ENCODE peak calls at places on chromosomes 3 and 15, in eight cellular contexts. F is PC-3, A is mammary epithelial cell, X is stomach, H is A549, K is heart left ventricle, V is astrocyte, C is mucosa of descending colon. U is an unnamed sample. For H3K9me3 and H3K4me1, the result is how much of the 10 kb centered on the place peaks cover.

GRCh38 chr3:149555941-149556340 is 81.4 kb downstream of the TM4SF4 start:
- DNase-seq in F (no peak), A (no peak), X (no peak), H (no peak), K (peak), V (peak), C (no peak), U (no peak)

GRCh38 chr15:29126821-29127461 is 142.7 kb downstream of the NSMCE3 start:
- DNase-seq in F (no peak), A (no peak), X (no peak), H (peak), K (no peak), V (no peak), C (peak), U (peak)

GRCh38 chr3:168051579-168052183 is 44.0 kb downstream of the GOLIM4 start:
- DNase-seq in F (no peak), A (no peak), X (no peak), H (no peak), K (no peak), V (peak), C (no peak), U (no peak)

GRCh38 chr3:10349801-10350200 is 28.9 kb upstream of the SEC13 start:
- DNase-seq in F (no peak), A (no peak), X (no peak), H (no peak), K (no peak), V (no peak), C (no peak), U (no peak)

GRCh38 chr3:186930143-186930638 is at the start of gene ST6GAL1:
- DNase-seq in F (peak), A (peak), X (peak), H (peak), K (peak), V (peak), C (peak), U (peak)

GRCh38 chr15:69388259-69388658 is 25.9 kb upstream of the KIF23 start:
- DNase-seq in F (peak), A (peak), X (no peak), H (no peak), K (no peak), V (no peak), C (no peak), U (no peak)

GRCh38 chr3:176867681-176868663 is 329.3 kb downstream of the TBL1XR1 start:
- DNase-seq in F (peak), A (peak), X (peak), H (no peak), K (no peak), V (no peak), C (no peak), U (no peak)

GRCh38 chr3:9951962-9952805 is at the start of gene PRRT3:
- DNase-seq in F (peak), A (peak), X (peak), H (peak), K (no peak), V (peak), C (peak), U (no peak)

GRCh38 chr15:87623832-87624231 is 632.7 kb downstream of the NTRK3 start:
- DNase-seq in F (peak), A (no peak), X (no peak), H (peak), K (no peak), V (no peak), C (no peak), U (no peak)

GRCh38 chr3:144114767-144115166 is 143.1 kb downstream of the DIPK2A start:
- DNase-seq in F (peak), A (no peak), X (no peak), H (peak), K (no peak), V (no peak), C (no peak), U (no peak)

GRCh38 chr15:75348563-75349350 is 1.9 kb downstream of the NEIL1 start:
- DNase-seq in F (no peak), A (no peak), X (peak), H (no peak), K (no peak), V (no peak), C (peak), U (no peak)

GRCh38 chr3:170368921-170369320 is 11.4 kb downstream of the SKIL start:
- DNase-seq in F (peak), A (no peak), X (no peak), H (no peak), K (no peak), V (no peak), C (no peak), U (no peak)

GRCh38 chr3:180913582-180914404 is 1.3 kb downstream of the FXR1 start:
- DNase-seq in F (no peak), A (peak), X (no peak), H (no peak), K (no peak), V (peak), C (no peak), U (no peak)

GRCh38 chr3:169264711-169265110 is 398.8 kb downstream of the MECOM start:
- DNase-seq in F (peak), A (peak), X (peak), H (no peak), K (peak), V (peak), C (no peak), U (no peak)

GRCh38 chr15:70100495-70101331 is 3.0 kb upstream of the TLE3 start:
- DNase-seq in F (peak), A (no peak), X (peak), H (peak), K (no peak), V (peak), C (peak), U (peak)

GRCh38 chr3:130894873-130895330 is 1.0 kb downstream of the ATP2C1 start:
- DNase-seq in F (no peak), A (peak), X (no peak), H (no peak), K (no peak), V (peak), C (no peak), U (no peak)

GRCh38 chr3:12454076-12454807 is 30.0 kb upstream of the TSEN2 start:
- DNase-seq in F (peak), A (peak), X (no peak), H (no peak), K (no peak), V (no peak), C (no peak), U (no peak)

GRCh38 chr3:5304789-5305680 is 117.5 kb downstream of the EDEM1 start:
- DNase-seq in F (peak), A (peak), X (peak), H (peak), K (peak), V (no peak), C (no peak), U (no peak)

GRCh38 chr3:61924991-61925390 is 363.6 kb downstream of the PTPRG start:
- DNase-seq in F (no peak), A (no peak), X (no peak), H (no peak), K (no peak), V (no peak), C (no peak), U (no peak)

GRCh38 chr15:95664435-95664834 is 666.1 kb upstream of the NR2F2 start:
- DNase-seq in F (peak), A (no peak), X (no peak), H (no peak), K (no peak), V (peak), C (no peak), U (no peak)

GRCh38 chr3:190387578-190388213 is at the start of gene CLDN16:
- DNase-seq in F (no peak), A (no peak), X (no peak), H (no peak), K (no peak), V (no peak), C (peak), U (no peak)

GRCh38 chr3:68070186-68070585 is 415.8 kb upstream of the SUCLG2 start:
- DNase-seq in F (no peak), A (no peak), X (no peak), H (no peak), K (no peak), V (no peak), C (no peak), U (no peak)

GRCh38 chr3:138678086-138678485 is 69.5 kb downstream of the FAIM start:
- DNase-seq in F (no peak), A (no peak), X (no peak), H (no peak), K (no peak), V (no peak), C (no peak), U (no peak)

GRCh38 chr3:175743733-175744400 is 884.7 kb downstream of the NAALADL2 start:
- DNase-seq in F (peak), A (peak), X (no peak), H (peak), K (no peak), V (peak), C (no peak), U (no peak)

GRCh38 chr3:78258798-78259197 is 1218.9 kb downstream of the ROBO2 start:
- DNase-seq in F (peak), A (no peak), X (no peak), H (no peak), K (no peak), V (peak), C (no peak), U (no peak)

GRCh38 chr3:37905987-37906674 is 44.5 kb downstream of the CTDSPL start:
- DNase-seq in F (no peak), A (no peak), X (no peak), H (no peak), K (peak), V (peak), C (no peak), U (no peak)

GRCh38 chr15:29057856-29058255 is 172.1 kb downstream of the APBA2 start:
- DNase-seq in F (no peak), A (no peak), X (no peak), H (no peak), K (no peak), V (no peak), C (no peak), U (no peak)

GRCh38 chr3:170277833-170278586 is 55.8 kb downstream of the PRKCI start:
- DNase-seq in F (no peak), A (no peak), X (no peak), H (no peak), K (no peak), V (no peak), C (no peak), U (no peak)

GRCh38 chr3:125322166-125322565 is 53.0 kb downstream of the ZNF148 start:
- DNase-seq in F (peak), A (peak), X (no peak), H (no peak), K (no peak), V (peak), C (no peak), U (no peak)

GRCh38 chr3:29143151-29143550 is 137.7 kb upstream of the RBMS3 start:
- DNase-seq in F (no peak), A (no peak), X (no peak), H (no peak), K (no peak), V (no peak), C (no peak), U (no peak)
- TF ChIP-seq CTCF in F (no peak), A (no peak), X (no peak), H (no peak), K (no peak), V (no peak), C (no peak), U (no peak)

GRCh38 chr3:63849175-63849574 is 14.4 kb downstream of the THOC7 start:
- DNase-seq in F (no peak), A (no peak), X (no peak), H (no peak), K (no peak), V (no peak), C (no peak), U (no peak)

GRCh38 chr3:63857311-63857710 is 6.3 kb downstream of the THOC7 start:
- DNase-seq in F (no peak), A (peak), X (no peak), H (no peak), K (no peak), V (peak), C (no peak), U (no peak)

GRCh38 chr3:63851287-63851686 is 12.3 kb downstream of the THOC7 start:
- DNase-seq in F (no peak), A (no peak), X (no peak), H (no peak), K (no peak), V (no peak), C (no peak), U (no peak)

GRCh38 chr3:63855333-63855940 is 8.2 kb downstream of the THOC7 start:
- DNase-seq in F (no peak), A (peak), X (no peak), H (no peak), K (no peak), V (no peak), C (no peak), U (no peak)

GRCh38 chr3:63853106-63853505 is 10.5 kb downstream of the THOC7 start:
- DNase-seq in F (no peak), A (no peak), X (no peak), H (no peak), K (no peak), V (no peak), C (no peak), U (no peak)
- H3K9me3 ChIP-seq in F (under half), A (under half), X (under half), H (under half), K (under half), V (under half), C (under half), U (under half)

DNA sequence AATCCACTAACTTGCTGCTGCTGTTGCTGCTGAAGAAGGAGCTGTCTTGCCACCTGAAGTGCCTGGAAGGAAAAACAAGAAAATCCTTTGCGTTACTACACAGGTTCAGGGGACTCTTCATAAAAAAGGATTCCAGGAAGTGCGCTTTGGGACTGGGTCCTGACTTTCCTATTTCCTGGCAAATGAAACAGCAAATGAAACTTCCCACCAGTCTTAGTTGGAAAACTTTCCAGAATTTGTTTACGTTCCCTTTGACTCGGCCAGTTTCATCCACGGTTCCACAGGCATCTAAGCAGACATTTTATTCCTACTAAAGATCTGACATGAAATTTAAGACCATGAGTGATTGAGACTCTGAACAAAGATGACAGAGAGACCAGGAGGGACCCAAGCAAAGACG is 471.0 kb downstream of the FOXP1 start:
- DNase-seq in F (no peak), A (no peak), X (no peak), H (no peak), K (no peak), V (no peak), C (no peak), U (no peak)
- H3K4me1 ChIP-seq in F (half or more), A (under half), X (under half), H (half or more), K (under half), V (under half), C (under half), U (under half)

GRCh38 chr3:193830791-193831191 is 237.8 kb downstream of the OPA1 start:
- DNase-seq in F (no peak), A (peak), X (no peak), H (no peak), K (no peak), V (peak), C (no peak), U (no peak)
- TF ChIP-seq CTCF in F (no peak), A (peak), X (no peak), H (no peak), K (no peak), V (no peak), C (no peak), U (no peak)

GRCh38 chr15:27273506-27273905 is 302.5 kb downstream of the GABRG3 start:
- DNase-seq in F (no peak), A (no peak), X (no peak), H (no peak), K (no peak), V (no peak), C (no peak), U (no peak)

GRCh38 chr15:27268923-27269322 is 297.9 kb downstream of the GABRG3 start:
- DNase-seq in F (no peak), A (no peak), X (no peak), H (no peak), K (no peak), V (no peak), C (no peak), U (no peak)

GRCh38 chr15:27272446-27272845 is 301.5 kb downstream of the GABRG3 start:
- DNase-seq in F (no peak), A (no peak), X (no peak), H (no peak), K (no peak), V (peak), C (no peak), U (no peak)

DNA sequence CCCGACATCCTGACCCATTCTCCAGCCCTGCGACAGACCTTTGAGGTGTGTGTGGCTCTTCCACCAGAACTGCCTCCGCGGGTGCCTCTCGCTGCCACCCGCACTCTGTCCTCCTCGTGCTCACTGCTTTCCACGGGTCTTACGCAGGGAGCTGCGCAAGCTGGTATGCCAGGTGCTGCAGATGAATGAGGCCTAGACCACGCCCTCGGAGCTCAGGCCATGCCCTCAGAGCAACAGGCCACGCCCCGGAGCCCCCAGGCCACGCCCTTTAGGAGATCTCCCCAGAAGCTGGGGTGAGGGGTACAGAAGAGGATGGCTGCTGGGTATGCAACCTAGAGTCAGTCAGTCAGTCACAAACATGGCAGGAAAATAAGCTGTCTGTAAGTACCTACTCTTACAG is 300.3 kb downstream of the GABRG3 start:
- DNase-seq in F (no peak), A (no peak), X (no peak), H (no peak), K (no peak), V (no peak), C (no peak), U (no peak)
- H3K9me3 ChIP-seq in F (under half), A (under half), X (under half), H (under half), K (under half), V (under half), C (under half), U (under half)

GRCh38 chr3:45170071-45170470 is 23.9 kb upstream of the CDCP1 start:
- DNase-seq in F (no peak), A (no peak), X (no peak), H (no peak), K (peak), V (no peak), C (no peak), U (no peak)

GRCh38 chr3:45165497-45166282 is 19.5 kb upstream of the CDCP1 start:
- DNase-seq in F (no peak), A (no peak), X (no peak), H (no peak), K (no peak), V (no peak), C (no peak), U (no peak)

GRCh38 chr3:45167011-45167911 is 21.1 kb upstream of the CDCP1 start:
- DNase-seq in F (peak), A (peak), X (peak), H (peak), K (peak), V (peak), C (peak), U (peak)

GRCh38 chr3:45166283-45166879 is 20.2 kb upstream of the CDCP1 start:
- DNase-seq in F (no peak), A (no peak), X (no peak), H (no peak), K (no peak), V (no peak), C (no peak), U (no peak)

GRCh38 chr3:45168451-45168850 is 22.3 kb upstream of the CDCP1 start:
- DNase-seq in F (no peak), A (no peak), X (no peak), H (no peak), K (no peak), V (no peak), C (no peak), U (no peak)
- H3K4me1 ChIP-seq in F (under half), A (under half), X (under half), H (under half), K (under half), V (under half), C (under half), U (under half)

GRCh38 chr3:195251336-195252065 is 19.5 kb downstream of the XXYLT1 start:
- DNase-seq in F (no peak), A (no peak), X (no peak), H (no peak), K (no peak), V (no peak), C (no peak), U (no peak)

GRCh38 chr3:195249858-195250464 is 21.0 kb downstream of the XXYLT1 start:
- DNase-seq in F (no peak), A (no peak), X (no peak), H (no peak), K (no peak), V (no peak), C (no peak), U (no peak)

GRCh38 chr3:195248281-195248680 is 22.7 kb downstream of the XXYLT1 start:
- DNase-seq in F (no peak), A (no peak), X (no peak), H (no peak), K (no peak), V (no peak), C (no peak), U (no peak)

GRCh38 chr3:195249057-195249770 is 21.7 kb downstream of the XXYLT1 start:
- DNase-seq in F (no peak), A (no peak), X (no peak), H (no peak), K (peak), V (no peak), C (no peak), U (no peak)

GRCh38 chr3:195250473-195251251 is 20.3 kb downstream of the XXYLT1 start:
- DNase-seq in F (no peak), A (no peak), X (no peak), H (no peak), K (no peak), V (no peak), C (no peak), U (no peak)
- TF ChIP-seq CTCF in F (no peak), A (peak), X (no peak), H (no peak), K (peak), V (no peak), C (no peak), U (peak)

U was measured in psoas muscle.